ENCODE peak calls at places on chromosomes 1 and 21, in six cellular contexts. I is RCC 7860, X is HL-60, N is psoas muscle, Q is AG08395, C is foreskin fibroblast. A is an unnamed sample.

GRCh38 chr1:74245168-74245753 is 10.1 kb downstream of the TNNI3K start:
- DNase-seq in I (no peak), X (no peak), N (no peak), Q (no peak), C (no peak), A (no peak)

GRCh38 chr1:160539896-160540858 is 17.1 kb upstream of the SLAMF6 start:
- DNase-seq in I (no peak), X (peak), N (no peak), Q (no peak), C (no peak), A (no peak)

GRCh38 chr1:229885568-229886495 is 181.2 kb upstream of the GALNT2 start:
- DNase-seq in I (no peak), X (no peak), N (no peak), Q (no peak), C (no peak), A (no peak)

GRCh38 chr1:171140466-171140865 is 44.6 kb upstream of the FMO2 start:
- DNase-seq in I (no peak), X (no peak), N (peak), Q (no peak), C (peak), A (no peak)

GRCh38 chr1:182781849-182782586 is 7.6 kb upstream of the NPL start:
- DNase-seq in I (peak), X (peak), N (peak), Q (peak), C (peak), A (no peak)

GRCh38 chr1:162386292-162387225 is 5.0 kb downstream of the C1orf226 start:
- DNase-seq in I (no peak), X (no peak), N (no peak), Q (no peak), C (no peak), A (no peak)

GRCh38 chr1:4175566-4176405 is 275.7 kb upstream of the C1orf174 start:
- DNase-seq in I (no peak), X (no peak), N (no peak), Q (no peak), C (no peak), A (no peak)

GRCh38 chr1:76148460-76148859 is 73.9 kb downstream of the ST6GALNAC3 start:
- DNase-seq in I (no peak), X (no peak), N (no peak), Q (no peak), C (no peak), A (no peak)

GRCh38 chr1:214702561-214702960 is 99.6 kb downstream of the CENPF start:
- DNase-seq in I (no peak), X (no peak), N (no peak), Q (no peak), C (no peak), A (no peak)

GRCh38 chr1:171628225-171628624 is 6.2 kb downstream of the MYOCOS start:
- DNase-seq in I (no peak), X (no peak), N (no peak), Q (no peak), C (no peak), A (no peak)

GRCh38 chr1:22832414-22832786 is 121.8 kb downstream of the EPHB2 start:
- DNase-seq in I (peak), X (no peak), N (no peak), Q (peak), C (peak), A (peak)

GRCh38 chr1:17276568-17276967 is 27.7 kb downstream of the PADI3 start:
- DNase-seq in I (peak), X (peak), N (no peak), Q (peak), C (peak), A (peak)

GRCh38 chr1:27241677-27242076 is 7.2 kb downstream of the WDTC1 start:
- DNase-seq in I (no peak), X (no peak), N (no peak), Q (no peak), C (no peak), A (no peak)

GRCh38 chr1:109241344-109241743 is 8.0 kb upstream of the CELSR2 start:
- DNase-seq in I (no peak), X (no peak), N (no peak), Q (no peak), C (peak), A (no peak)

GRCh38 chr1:61043010-61043820 is 39.1 kb upstream of the NFIA start:
- DNase-seq in I (no peak), X (no peak), N (peak), Q (peak), C (peak), A (no peak)

GRCh38 chr1:175183586-175183985 is 9.0 kb downstream of the KIAA0040 start:
- DNase-seq in I (no peak), X (no peak), N (no peak), Q (no peak), C (no peak), A (no peak)

GRCh38 chr1:218494449-218494852 is 149.3 kb downstream of the TGFB2 start:
- DNase-seq in I (no peak), X (no peak), N (no peak), Q (no peak), C (no peak), A (no peak)

GRCh38 chr1:6392880-6393399 is 627 bp downstream of the ACOT7 start:
- DNase-seq in I (no peak), X (no peak), N (no peak), Q (peak), C (no peak), A (no peak)

GRCh38 chr1:234169161-234169849 is 204.0 kb upstream of the COA6 start:
- DNase-seq in I (no peak), X (no peak), N (no peak), Q (no peak), C (no peak), A (no peak)

GRCh38 chr1:150148834-150149489 is 754 bp upstream of the PLEKHO1 start:
- DNase-seq in I (no peak), X (no peak), N (no peak), Q (no peak), C (no peak), A (no peak)

GRCh38 chr1:21573475-21573874 is 64.3 kb downstream of the ALPL start:
- DNase-seq in I (no peak), X (no peak), N (no peak), Q (no peak), C (no peak), A (no peak)

GRCh38 chr1:23187637-23188036 is 19.0 kb upstream of the LUZP1 start:
- DNase-seq in I (no peak), X (no peak), N (no peak), Q (no peak), C (no peak), A (no peak)

GRCh38 chr1:178258521-178258920 is 164.6 kb downstream of the RASAL2 start:
- DNase-seq in I (no peak), X (no peak), N (no peak), Q (no peak), C (no peak), A (no peak)

GRCh38 chr1:202046748-202047708 is 36.6 kb downstream of the ELF3 start:
- DNase-seq in I (no peak), X (no peak), N (no peak), Q (no peak), C (peak), A (no peak)

GRCh38 chr1:50793521-50793920 is 166.5 kb downstream of the FAF1 start:
- DNase-seq in I (no peak), X (no peak), N (no peak), Q (no peak), C (no peak), A (no peak)

GRCh38 chr1:20729155-20729931 is 3.2 kb downstream of the SH2D5 start:
- DNase-seq in I (no peak), X (no peak), N (no peak), Q (no peak), C (no peak), A (no peak)

GRCh38 chr21:45234906-45235305 is 52.8 kb downstream of the POFUT2 start:
- DNase-seq in I (no peak), X (no peak), N (no peak), Q (no peak), C (no peak), A (no peak)

GRCh38 chr1:58608945-58609344 is 31.9 kb upstream of the TACSTD2 start:
- DNase-seq in I (no peak), X (no peak), N (no peak), Q (no peak), C (no peak), A (no peak)

GRCh38 chr1:30807318-30808066 is 49.9 kb upstream of the LAPTM5 start:
- DNase-seq in I (no peak), X (no peak), N (peak), Q (peak), C (peak), A (no peak)

GRCh38 chr21:30243691-30244090 is 27.8 kb upstream of the CLDN8 start:
- DNase-seq in I (no peak), X (no peak), N (no peak), Q (no peak), C (no peak), A (no peak)

GRCh38 chr1:224435318-224435763 is 744 bp upstream of the WDR26 start:
- DNase-seq in I (no peak), X (no peak), N (no peak), Q (peak), C (peak), A (no peak)

GRCh38 chr1:51583532-51583931 is 33.4 kb upstream of the OSBPL9 start:
- DNase-seq in I (no peak), X (no peak), N (peak), Q (peak), C (peak), A (no peak)

GRCh38 chr1:152520561-152521090 is 6.3 kb downstream of the CRCT1 start:
- DNase-seq in I (no peak), X (no peak), N (no peak), Q (no peak), C (no peak), A (no peak)

A was measured in keratinocyte.